ENCODE peak calls at places on chromosomes 11 and 22, in nine cellular contexts. P, B, Z, G, A, M, Y, R and U are unnamed samples.

GRCh38 chr22:40535189-40535512 is 101.4 kb downstream of the MRTFA start:
- DNase-seq in P (no peak), B (no peak), Z (no peak), G (no peak), A (no peak), M (no peak), Y (no peak), R (no peak), U (no peak)

GRCh38 chr11:73384871-73385692 is 8.9 kb downstream of the RELT start:
- DNase-seq in P (no peak), B (peak; percentile 90), Z (no peak), G (no peak), A (peak; percentile 65), M (no peak), Y (no peak), R (peak; percentile 76), U (no peak)

GRCh38 chr11:45995342-45995734 is 72.9 kb downstream of the LARGE2 start:
- DNase-seq in P (no peak), B (no peak), Z (no peak), G (no peak), A (no peak), M (peak; percentile 20), Y (no peak), R (no peak), U (no peak)

GRCh38 chr11:117722074-117722473 is 74.9 kb downstream of the DSCAML1 start:
- DNase-seq in P (no peak), B (no peak), Z (no peak), G (no peak), A (no peak), M (peak; percentile 39), Y (no peak), R (no peak), U (no peak)

GRCh38 chr22:50046019-50046415 is 12.1 kb downstream of the TTLL8 start:
- DNase-seq in P (no peak), B (no peak), Z (no peak), G (no peak), A (no peak), M (no peak), Y (no peak), R (no peak), U (no peak)

GRCh38 chr11:120235024-120235628 is 4.8 kb upstream of the POU2F3 start:
- DNase-seq in P (no peak), B (peak; percentile 76), Z (peak; percentile 86), G (no peak), A (peak; percentile 62), M (peak; percentile 82), Y (no peak), R (peak; percentile 68), U (peak; percentile 90)

GRCh38 chr11:79159657-79160450 is 281.0 kb downstream of the TENM4 start:
- DNase-seq in P (no peak), B (no peak), Z (no peak), G (no peak), A (no peak), M (no peak), Y (no peak), R (no peak), U (no peak)

GRCh38 chr22:40348025-40348658 is 1.8 kb downstream of the ADSL start:
- DNase-seq in P (peak; percentile 26), B (no peak), Z (peak; percentile 56), G (no peak), A (no peak), M (peak; percentile 59), Y (no peak), R (peak; percentile 71), U (peak; percentile 38)

GRCh38 chr22:36660931-36661330 is 42.6 kb downstream of the CACNG2 start:
- DNase-seq in P (no peak), B (no peak), Z (no peak), G (no peak), A (no peak), M (no peak), Y (no peak), R (no peak), U (no peak)

GRCh38 chr11:68549789-68550484 is 89.4 kb downstream of the PPP6R3 start:
- DNase-seq in P (peak; percentile 42), B (no peak), Z (no peak), G (no peak), A (no peak), M (no peak), Y (no peak), R (no peak), U (no peak)

GRCh38 chr22:17972385-17973181 is 51.8 kb downstream of the MICAL3 start:
- DNase-seq in P (peak; percentile 82), B (no peak), Z (peak; percentile 32), G (no peak), A (no peak), M (peak; percentile 28), Y (no peak), R (peak; percentile 74), U (peak; percentile 42)

GRCh38 chr22:44668190-44668885 is 33.7 kb upstream of the PRR5 start:
- DNase-seq in P (no peak), B (peak; percentile 48), Z (peak; percentile 86), G (no peak), A (no peak), M (peak; percentile 68), Y (no peak), R (peak; percentile 53), U (no peak)

GRCh38 chr11:41201156-41201555 is 258.3 kb downstream of the LRRC4C start:
- DNase-seq in P (peak; percentile 14), B (no peak), Z (peak; percentile 77), G (peak; percentile 8), A (no peak), M (peak; percentile 72), Y (no peak), R (no peak), U (peak; percentile 29)

GRCh38 chr11:23509023-23509422 is 648.7 kb upstream of the CCDC179 start:
- DNase-seq in P (peak; percentile 90), B (no peak), Z (no peak), G (peak; percentile 75), A (no peak), M (no peak), Y (no peak), R (no peak), U (peak; percentile 7)

GRCh38 chr22:25025586-25025985 is 73.1 kb downstream of the KIAA1671 start:
- DNase-seq in P (no peak), B (no peak), Z (no peak), G (no peak), A (peak; percentile 41), M (peak; percentile 81), Y (no peak), R (no peak), U (no peak)

GRCh38 chr22:28768701-28769393 is 3.6 kb upstream of the CCDC117 start:
- DNase-seq in P (no peak), B (no peak), Z (no peak), G (no peak), A (no peak), M (no peak), Y (no peak), R (no peak), U (no peak)

DNA sequence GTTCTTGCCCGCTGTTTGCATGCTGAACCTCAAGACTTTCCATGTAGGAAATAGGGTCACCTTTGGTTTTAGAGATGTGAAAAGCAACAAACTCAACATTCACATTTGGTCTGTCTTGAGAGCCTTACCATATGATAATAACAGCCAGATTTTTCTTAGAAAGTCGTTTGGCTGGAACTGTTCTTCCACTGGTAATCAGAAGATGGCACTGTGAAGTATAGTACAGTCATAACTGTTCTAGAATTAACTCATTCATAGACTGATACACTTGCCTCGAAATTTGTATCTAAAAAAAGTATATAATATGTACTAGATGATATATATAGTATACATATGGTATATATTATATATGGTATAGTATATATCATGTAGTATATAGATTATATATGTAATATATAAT is 12.3 kb downstream of the LUZP2 start:
- DNase-seq in P (no peak), B (no peak), Z (no peak), G (no peak), A (no peak), M (no peak), Y (no peak), R (no peak), U (peak; percentile 1)
- TF ChIP-seq CTCF in P (peak; percentile 25), B (no peak), Z (no peak), G (peak; percentile 60), A (no peak), M (peak; percentile 30), Y (no peak), R (no peak), U (no peak)

GRCh38 chr11:67432655-67433349 is 4.5 kb downstream of the RPS6KB2 start:
- DNase-seq in P (no peak), B (no peak), Z (no peak), G (no peak), A (no peak), M (no peak), Y (no peak), R (no peak), U (no peak)

GRCh38 chr11:67429722-67430121 is 1.4 kb downstream of the RPS6KB2 start:
- DNase-seq in P (no peak), B (no peak), Z (no peak), G (no peak), A (no peak), M (no peak), Y (no peak), R (no peak), U (no peak)

GRCh38 chr11:67431346-67432249 is 3.3 kb downstream of the RPS6KB2 start:
- DNase-seq in P (no peak), B (no peak), Z (no peak), G (no peak), A (no peak), M (no peak), Y (no peak), R (no peak), U (no peak)

GRCh38 chr11:67428052-67429001 is at the start of gene RPS6KB2:
- DNase-seq in P (peak; percentile 88), B (peak; percentile 99), Z (peak; percentile 99), G (peak; percentile 81), A (peak; percentile 99), M (peak; percentile 97), Y (peak; percentile 98), R (peak; percentile 99), U (peak; percentile 99)

GRCh38 chr11:67429038-67429668 is 859 bp downstream of the RPS6KB2 start:
- DNase-seq in P (no peak), B (no peak), Z (no peak), G (peak; percentile 13), A (no peak), M (no peak), Y (no peak), R (no peak), U (peak; percentile 20)
- H3K27ac ChIP-seq in P (peak overlapping the region; percentile 85), B (peak overlapping the region; percentile 87), Z (no peak overlapping the region), G (peak overlapping the region; percentile 1), A (peak overlapping the region; percentile 89), M (peak overlapping the region; percentile 91), Y (peak overlapping the region; percentile 92), R (peak overlapping the region; percentile 92), U (peak overlapping the region; percentile 84)

GRCh38 chr11:70158201-70158600 is 44.9 kb upstream of the FADD start:
- DNase-seq in P (no peak), B (no peak), Z (peak; percentile 83), G (no peak), A (no peak), M (peak; percentile 73), Y (no peak), R (peak; percentile 82), U (no peak)
- TF ChIP-seq CTCF in P (peak; percentile 37), B (peak; percentile 10), Z (peak; percentile 69), G (peak; percentile 41), A (peak; percentile 49), M (peak; percentile 36), Y (no peak), R (peak; percentile 38), U (no peak)

DNA sequence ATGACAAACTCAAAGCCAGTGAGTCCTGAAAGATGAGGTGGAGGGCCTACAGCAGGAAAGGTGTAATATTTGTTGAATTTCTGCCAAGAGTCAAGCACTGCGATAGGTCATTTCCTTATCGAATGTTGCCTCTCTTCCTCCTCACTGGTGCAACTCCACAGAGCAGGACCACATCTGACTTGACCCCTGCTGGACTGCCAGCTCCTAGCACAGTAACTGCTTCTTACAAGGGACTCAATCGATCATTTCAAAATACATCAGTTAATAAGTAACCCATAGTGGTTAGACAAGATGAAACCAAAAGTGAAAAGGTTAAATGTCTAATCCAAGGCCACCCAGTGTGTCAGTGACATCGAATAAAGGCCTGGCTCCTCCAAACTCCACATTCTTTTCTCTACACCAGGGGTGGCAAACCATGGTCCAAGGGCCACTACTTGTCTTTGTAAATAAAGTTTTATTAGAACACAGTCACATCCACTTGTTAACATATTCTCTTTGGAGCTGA is 98.5 kb upstream of the CSNK2A3 start:
- DNase-seq in P (no peak), B (no peak), Z (no peak), G (peak; percentile 39), A (no peak), M (no peak), Y (no peak), R (no peak), U (peak; percentile 13)
- H3K27ac ChIP-seq in P (no peak overlapping the region), B (no peak overlapping the region), Z (no peak overlapping the region), G (peak overlapping the region; percentile 8), A (no peak overlapping the region), M (no peak overlapping the region), Y (no peak overlapping the region), R (no peak overlapping the region), U (peak overlapping the region; percentile 55)